ENCODE peak calls at places on chromosomes 11 and 22, in seven cellular contexts. M is NCI-H2107, D is kidney tubule cell, Q is ELR, K is pancreas, R is endodermal cell, O is nucleus accumbens. C is an unnamed sample.
A peak's percentile ranks its signal among the peaks of the same experiment; 100 is the strongest.

GRCh38 chr11:69241844-69242582 is 51.9 kb upstream of the MYEOV start:
- DNase-seq in K (no peak), M (no peak), D (no peak), O (no peak), Q (no peak), R (no peak), C (no peak)

GRCh38 chr22:48744967-48745841 is 1082.5 kb downstream of the BRD1 start:
- DNase-seq in M (no peak), O (no peak), R (no peak), K (peak; percentile 4), D (no peak), Q (no peak), C (no peak)

GRCh38 chr11:112539741-112540140 is 279.1 kb upstream of the PLET1 start:
- DNase-seq in Q (no peak), R (no peak), K (no peak), M (no peak), O (no peak), D (no peak), C (no peak)

GRCh38 chr11:120715239-120715638 is 203.7 kb downstream of the GRIK4 start:
- DNase-seq in R (no peak), M (no peak), K (no peak), O (no peak), Q (peak; percentile 36), D (peak; percentile 12), C (no peak)

GRCh38 chr11:17736921-17737817 is 2.6 kb downstream of the KCNC1 start:
- DNase-seq in D (no peak), Q (no peak), M (no peak), O (no peak), K (no peak), R (peak; percentile 46), C (no peak)

GRCh38 chr22:26648761-26649363 is 8.5 kb upstream of the MIAT start:
- DNase-seq in M (no peak), R (no peak), K (no peak), Q (no peak), D (no peak), O (no peak), C (no peak)

GRCh38 chr11:259374-259773 is 18.8 kb upstream of the NLRP6 start:
- DNase-seq in D (no peak), R (no peak), K (no peak), O (no peak), Q (no peak), M (no peak), C (no peak)

GRCh38 chr22:50728523-50728931 is 9.5 kb upstream of the ACR start:
- DNase-seq in R (no peak), D (no peak), Q (no peak), M (no peak), O (no peak), K (no peak), C (no peak)

GRCh38 chr11:2777396-2777795 is 77.6 kb upstream of the KCNQ1OT1 start:
- DNase-seq in K (peak; percentile 22), O (no peak), M (no peak), R (peak; percentile 44), D (peak; percentile 69), Q (peak; percentile 48), C (no peak)

GRCh38 chr11:103920449-103920848 is 116.0 kb upstream of the DDI1 start:
- DNase-seq in Q (peak; percentile 29), R (no peak), O (no peak), K (no peak), D (peak; percentile 43), M (no peak), C (no peak)

GRCh38 chr22:37239336-37240239 is 4.5 kb downstream of the RAC2 start:
- DNase-seq in D (no peak), R (peak; percentile 51), Q (no peak), K (no peak), M (no peak), O (no peak), C (no peak)

GRCh38 chr22:30424471-30425326 is 869 bp upstream of the MTFP1 start:
- DNase-seq in O (peak; percentile 63), Q (peak; percentile 45), K (peak; percentile 29), R (peak; percentile 73), M (no peak), D (peak; percentile 65), C (no peak)

GRCh38 chr11:72832301-72833082 is 18.3 kb downstream of the ATG16L2 start:
- DNase-seq in M (no peak), Q (no peak), R (peak; percentile 57), K (no peak), O (no peak), D (no peak), C (no peak)

GRCh38 chr22:49487950-49488349 is 339.7 kb downstream of the BRD1 start:
- DNase-seq in M (no peak), R (peak; percentile 93), Q (no peak), K (no peak), D (peak; percentile 67), O (no peak), C (no peak)

GRCh38 chr11:115454525-115454924 is 49.7 kb downstream of the CADM1 start:
- DNase-seq in D (no peak), K (no peak), M (no peak), R (no peak), Q (no peak), O (no peak), C (no peak)

GRCh38 chr11:106473089-106473722 is 395.7 kb downstream of the AASDHPPT start:
- DNase-seq in D (no peak), R (no peak), O (no peak), M (no peak), Q (peak; percentile 85), K (no peak), C (no peak)

GRCh38 chr11:96188625-96189006 is 154.4 kb downstream of the MAML2 start:
- DNase-seq in R (no peak), K (no peak), O (no peak), D (no peak), M (no peak), Q (peak; percentile 60), C (no peak)

GRCh38 chr11:86248609-86249008 is 4.1 kb downstream of the EED start:
- DNase-seq in Q (no peak), R (peak; percentile 45), D (no peak), O (no peak), K (no peak), M (no peak), C (no peak)

GRCh38 chr22:38843201-38843715 is 570 bp downstream of the NPTXR start:
- DNase-seq in M (no peak), R (peak; percentile 78), O (no peak), K (no peak), D (peak; percentile 77), Q (peak; percentile 78), C (no peak)

GRCh38 chr22:37804886-37805857 is 2.6 kb upstream of the GCAT start:
- DNase-seq in K (peak; percentile 90), R (peak; percentile 96), O (peak; percentile 82), D (peak; percentile 87), M (peak; percentile 52), Q (peak; percentile 88), C (no peak)

GRCh38 chr22:22111267-22111751 is 128.7 kb upstream of the TOP3B start:
- DNase-seq in D (peak; percentile 94), K (no peak), O (no peak), Q (peak; percentile 92), M (no peak), R (peak; percentile 51), C (no peak)

GRCh38 chr22:46027219-46028068 is 50.5 kb upstream of the WNT7B start:
- DNase-seq in M (no peak), O (peak; percentile 71), D (no peak), K (peak; percentile 82), R (peak; percentile 72), Q (peak; percentile 34), C (no peak)